ENCODE peak calls at places on chromosomes 1 and 21, in ten cellular contexts. H is stomach; Y is astrocyte of the cerebellum; E is brain microvascular endothelial cell; I is upper lobe of left lung; W is GM06990; L is IMR-90; Q is heart right ventricle; U is MG63; J is CD4-positive, alpha-beta memory T cell. X is an unnamed sample.

GRCh38 chr21:42350899-42351543 is at the start of gene TFF2:
- DNase-seq in H (peak; percentile 80), Y (no peak), E (no peak), I (peak; percentile 58), W (no peak), L (no peak), Q (no peak), U (no peak), J (no peak), X (no peak)

GRCh38 chr1:10687142-10687715 is 109.2 kb downstream of the CASZ1 start:
- DNase-seq in H (peak; percentile 74), Y (no peak), E (no peak), I (no peak), W (no peak), L (no peak), Q (no peak), U (no peak), J (no peak), X (peak; percentile 84)

GRCh38 chr1:43507296-43508295 is 23.1 kb upstream of the PTPRF start:
- DNase-seq in H (no peak), Y (no peak), E (no peak), I (no peak), W (no peak), L (no peak), Q (no peak), U (no peak), J (no peak), X (no peak)

GRCh38 chr1:157580179-157580827 is 17.6 kb downstream of the FCRL4 start:
- DNase-seq in H (no peak), Y (peak; percentile 49), E (peak; percentile 44), I (no peak), W (no peak), L (peak; percentile 57), Q (peak; percentile 32), U (no peak), J (peak; percentile 26), X (peak; percentile 81)

GRCh38 chr1:63797056-63797726 is 23.4 kb downstream of the ROR1 start:
- DNase-seq in H (no peak), Y (no peak), E (no peak), I (no peak), W (no peak), L (no peak), Q (no peak), U (peak; percentile 30), J (no peak), X (peak; percentile 59)

GRCh38 chr1:31414692-31415370 is 1.8 kb downstream of the SERINC2 start:
- DNase-seq in H (peak; percentile 57), Y (no peak), E (no peak), I (no peak), W (no peak), L (no peak), Q (no peak), U (no peak), J (no peak), X (peak; percentile 34)

GRCh38 chr1:72892461-72892860 is 610.1 kb upstream of the NEGR1 start:
- DNase-seq in H (no peak), Y (no peak), E (no peak), I (no peak), W (no peak), L (no peak), Q (no peak), U (no peak), J (no peak), X (no peak)

GRCh38 chr1:57061369-57061768 is 95.6 kb upstream of the C8B start:
- DNase-seq in H (peak; percentile 30), Y (no peak), E (no peak), I (no peak), W (no peak), L (peak; percentile 10), Q (peak; percentile 19), U (peak; percentile 33), J (no peak), X (peak; percentile 29)

GRCh38 chr1:2585318-2586092 is 1.1 kb upstream of the PRXL2B start:
- DNase-seq in H (peak; percentile 69), Y (no peak), E (no peak), I (peak; percentile 88), W (peak; percentile 77), L (peak; percentile 24), Q (peak; percentile 80), U (no peak), J (peak; percentile 81), X (peak; percentile 90)

GRCh38 chr1:225426395-225427248 is 1.2 kb downstream of the LBR start:
- DNase-seq in H (no peak), Y (no peak), E (no peak), I (peak; percentile 86), W (peak; percentile 55), L (peak; percentile 27), Q (no peak), U (peak; percentile 23), J (peak; percentile 43), X (peak; percentile 59)

GRCh38 chr1:43272161-43272560 is 2.4 kb downstream of the TMEM125 start:
- DNase-seq in H (peak; percentile 20), Y (no peak), E (no peak), I (no peak), W (no peak), L (no peak), Q (no peak), U (no peak), J (no peak), X (no peak)

GRCh38 chr1:19811206-19811851 is 3.8 kb downstream of the RNF186 start:
- DNase-seq in H (peak; percentile 62), Y (no peak), E (peak; percentile 11), I (no peak), W (no peak), L (peak; percentile 49), Q (no peak), U (peak; percentile 39), J (peak; percentile 40), X (peak; percentile 75)

GRCh38 chr1:228408869-228409805 is 2.5 kb upstream of the TRIM11 start:
- DNase-seq in H (no peak), Y (no peak), E (no peak), I (peak; percentile 35), W (no peak), L (no peak), Q (no peak), U (no peak), J (no peak), X (no peak)

GRCh38 chr1:181350146-181350545 is 133.2 kb upstream of the CACNA1E start:
- DNase-seq in H (no peak), Y (no peak), E (no peak), I (no peak), W (no peak), L (no peak), Q (no peak), U (no peak), J (no peak), X (no peak)

GRCh38 chr1:54585181-54586066 is 37.4 kb downstream of the ACOT11 start:
- DNase-seq in H (no peak), Y (no peak), E (no peak), I (no peak), W (no peak), L (peak; percentile 15), Q (peak; percentile 82), U (peak; percentile 15), J (no peak), X (no peak)

GRCh38 chr1:81600363-81600762 is 200.4 kb upstream of the ADGRL2 start:
- DNase-seq in H (no peak), Y (no peak), E (no peak), I (no peak), W (no peak), L (no peak), Q (no peak), U (no peak), J (no peak), X (no peak)

GRCh38 chr1:26021647-26022403 is at the start of gene EXTL1:
- DNase-seq in H (no peak), Y (no peak), E (peak; percentile 40), I (peak; percentile 80), W (no peak), L (peak; percentile 63), Q (peak; percentile 79), U (no peak), J (no peak), X (no peak)
- H3K4me3 ChIP-seq in H (peak within 1 kb of the TSS; percentile 15), Y (peak within 1 kb of the TSS; percentile 39), E (peak within 1 kb of the TSS; percentile 59), I (peak within 1 kb of the TSS; percentile 17), W (no peak within 1 kb of the TSS), L (peak within 1 kb of the TSS; percentile 35), Q (peak within 1 kb of the TSS; percentile 48), U (no peak within 1 kb of the TSS), J (no peak within 1 kb of the TSS), X (no peak within 1 kb of the TSS)

DNA sequence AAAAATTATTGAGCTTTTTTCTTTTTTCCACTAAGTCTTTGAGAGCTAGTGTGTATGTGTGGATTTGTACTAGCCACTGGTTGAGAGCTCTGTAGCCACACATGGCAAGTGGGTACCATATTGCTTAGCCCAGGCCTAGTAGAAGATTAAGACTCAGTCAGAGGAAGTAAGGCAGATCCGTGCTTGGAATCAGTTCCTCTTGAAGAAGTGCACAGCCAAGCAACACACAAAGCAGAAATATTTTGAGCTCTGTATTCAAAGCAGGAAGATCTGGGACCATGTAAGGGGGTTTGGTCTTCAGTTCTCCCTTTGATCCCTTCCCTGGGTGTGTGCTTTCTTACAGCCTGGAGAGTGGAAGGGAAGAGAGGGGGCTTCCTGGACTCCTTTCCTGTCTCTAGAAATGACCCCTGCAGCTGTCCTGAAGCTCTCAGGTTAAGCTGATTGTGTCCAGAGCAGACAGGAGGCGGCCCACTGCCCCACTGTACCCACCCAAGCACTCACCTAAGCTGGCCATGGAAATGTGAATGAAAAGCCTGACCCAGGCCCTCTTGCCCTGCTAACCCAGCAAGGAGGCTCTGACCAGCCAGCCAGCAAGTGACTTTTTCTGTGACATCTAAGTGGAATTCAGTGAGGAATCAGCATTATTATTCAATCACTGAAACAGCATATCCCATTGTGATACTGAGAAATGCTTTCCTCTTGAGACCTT is 3.6 kb downstream of the ETS2 start:
- DNase-seq in H (no peak), Y (no peak), E (no peak), I (no peak), W (no peak), L (no peak), Q (peak; percentile 21), U (no peak), J (no peak), X (no peak)
- H3K4me3 ChIP-seq in H (peak overlapping the region; percentile 82), Y (no peak overlapping the region), E (no peak overlapping the region), I (peak overlapping the region; percentile 90), W (no peak overlapping the region), L (no peak overlapping the region), Q (peak overlapping the region; percentile 81), U (no peak overlapping the region), J (no peak overlapping the region), X (peak overlapping the region; percentile 100)

DNA sequence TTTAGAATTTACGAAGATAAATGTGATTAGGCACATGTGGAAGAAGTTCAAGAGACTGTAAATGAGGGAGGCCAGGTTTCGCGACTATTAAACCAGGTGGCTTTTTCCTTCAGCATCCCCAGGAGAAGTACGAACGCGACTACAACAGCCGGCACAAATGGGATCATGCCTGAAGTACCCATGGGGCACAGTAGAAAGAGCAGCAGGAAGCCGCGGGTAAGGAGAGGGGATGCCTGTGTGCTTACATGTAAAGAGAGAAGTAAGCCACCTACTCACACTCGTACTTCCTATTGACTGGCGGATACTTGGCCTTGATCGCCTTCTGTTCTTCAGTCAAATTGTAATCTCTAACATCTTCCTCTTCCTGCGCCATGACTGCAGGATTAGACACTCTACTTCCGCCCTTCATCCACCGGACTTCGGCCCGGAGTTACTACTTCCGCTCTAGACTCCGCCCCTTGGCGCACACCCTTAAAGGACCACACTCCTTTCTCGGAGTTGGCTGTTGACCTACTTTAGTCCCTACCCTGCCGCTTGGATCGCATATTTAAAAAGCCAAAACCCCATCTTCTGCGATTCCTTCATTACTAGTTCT is at the start of gene ZBTB8OS:
- DNase-seq in H (peak; percentile 94), Y (peak; percentile 82), E (peak; percentile 91), I (no peak), W (peak; percentile 78), L (peak; percentile 92), Q (peak; percentile 94), U (peak; percentile 93), J (peak; percentile 91), X (peak; percentile 97)
- H3K4me3 ChIP-seq in H (peak within 1 kb of the TSS; percentile 76), Y (peak within 1 kb of the TSS; percentile 87), E (peak within 1 kb of the TSS; percentile 92), I (peak within 1 kb of the TSS; percentile 72), W (peak within 1 kb of the TSS; percentile 87), L (peak within 1 kb of the TSS; percentile 97), Q (peak within 1 kb of the TSS; percentile 66), U (peak within 1 kb of the TSS; percentile 89), J (peak within 1 kb of the TSS; percentile 91), X (peak within 1 kb of the TSS; percentile 80)

GRCh38 chr1:170698711-170699275 is 34.9 kb downstream of the PRRX1 start:
- DNase-seq in H (no peak), Y (peak; percentile 76), E (no peak), I (no peak), W (no peak), L (peak; percentile 57), Q (no peak), U (peak; percentile 35), J (no peak), X (no peak)
- H3K4me3 ChIP-seq in H (no peak overlapping the region), Y (no peak overlapping the region), E (no peak overlapping the region), I (no peak overlapping the region), W (no peak overlapping the region), L (no peak overlapping the region), Q (no peak overlapping the region), U (no peak overlapping the region), J (no peak overlapping the region), X (no peak overlapping the region)

X was measured in small intestine.